ENCODE peak calls at places on chromosomes 2 and 18, in four cellular contexts. U is suprapubic skin; G is CD8-positive, alpha-beta memory T cell; W is IMR-90. E is an unnamed sample.

GRCh38 chr2:3349211-3349693 is 28.4 kb downstream of the EIPR1 start:
- DNase-seq in U (no peak), G (no peak), W (peak), E (no peak)

GRCh38 chr2:23624378-23624777 is 239.4 kb downstream of the KLHL29 start:
- DNase-seq in U (no peak), G (no peak), W (no peak), E (no peak)

GRCh38 chr18:74281011-74281638 is 10.6 kb downstream of the CYB5A start:
- DNase-seq in U (no peak), G (no peak), W (no peak), E (no peak)

GRCh38 chr18:3151379-3152264 is 68.1 kb downstream of the MYOM1 start:
- DNase-seq in U (no peak), G (peak), W (peak), E (no peak)

GRCh38 chr2:206275274-206276160 is 1.1 kb downstream of the ZDBF2 start:
- DNase-seq in U (no peak), G (peak), W (peak), E (no peak)

GRCh38 chr18:13236411-13236810 is 17.9 kb downstream of the LDLRAD4 start:
- DNase-seq in U (peak), G (no peak), W (no peak), E (no peak)

GRCh38 chr2:206408323-206409320 is 34.7 kb upstream of the ADAM23 start:
- DNase-seq in U (no peak), G (no peak), W (no peak), E (no peak)

GRCh38 chr2:127054996-127055785 is 51.8 kb downstream of the BIN1 start:
- DNase-seq in U (no peak), G (no peak), W (no peak), E (no peak)

GRCh38 chr2:172100080-172101007 is 2.4 kb downstream of the DLX2 start:
- DNase-seq in U (no peak), G (no peak), W (no peak), E (no peak)

GRCh38 chr2:222982010-222982908 is 69.7 kb upstream of the KCNE4 start:
- DNase-seq in U (peak), G (no peak), W (peak), E (no peak)

GRCh38 chr2:232988444-232988843 is 24.6 kb downstream of the NGEF start:
- DNase-seq in U (no peak), G (no peak), W (peak), E (no peak)

GRCh38 chr18:7479756-7480155 is 87.4 kb upstream of the PTPRM start:
- DNase-seq in U (no peak), G (no peak), W (no peak), E (no peak)

GRCh38 chr2:120856421-120856862 is 120.8 kb downstream of the GLI2 start:
- DNase-seq in U (peak), G (no peak), W (peak), E (no peak)

GRCh38 chr2:216059233-216059834 is 22.3 kb downstream of the PECR start:
- DNase-seq in U (no peak), G (no peak), W (no peak), E (no peak)

GRCh38 chr2:16638941-16639340 is 26.7 kb downstream of the CYRIA start:
- DNase-seq in U (no peak), G (no peak), W (no peak), E (no peak)

GRCh38 chr2:11305958-11306357 is 38.5 kb downstream of the ROCK2 start:
- DNase-seq in U (no peak), G (no peak), W (peak), E (no peak)

GRCh38 chr2:240935101-240935876 is 29.2 kb downstream of the CROCC2 start:
- DNase-seq in U (peak), G (no peak), W (no peak), E (peak)

GRCh38 chr18:78701753-78702409 is 277.7 kb upstream of the SALL3 start:
- DNase-seq in U (no peak), G (no peak), W (no peak), E (no peak)

GRCh38 chr2:200985806-200986205 is 22.3 kb upstream of the ORC2 start:
- DNase-seq in U (no peak), G (no peak), W (peak), E (no peak)

GRCh38 chr2:8576525-8577157 is 105.2 kb upstream of the ID2 start:
- DNase-seq in U (no peak), G (peak), W (no peak), E (peak)

GRCh38 chr2:127638361-127639110 is 7.4 kb upstream of the GPR17 start:
- DNase-seq in U (no peak), G (no peak), W (no peak), E (no peak)

GRCh38 chr2:145380436-145381017 is 860.6 kb upstream of the ZEB2 start:
- DNase-seq in U (no peak), G (no peak), W (peak), E (no peak)

GRCh38 chr2:237720962-237721361 is 77.6 kb upstream of the RBM44 start:
- DNase-seq in U (no peak), G (no peak), W (peak), E (no peak)

GRCh38 chr2:189217546-189217945 is 38.0 kb upstream of the COL5A2 start:
- DNase-seq in U (no peak), G (no peak), W (peak), E (no peak)

GRCh38 chr2:42096869-42097591 is 49.2 kb downstream of the PKDCC start:
- DNase-seq in U (no peak), G (no peak), W (no peak), E (no peak)
- H3K27ac ChIP-seq in U (no peak), G (no peak), W (no peak), E (no peak)

GRCh38 chr18:63869374-63869773 is 18.1 kb upstream of the SERPINB2 start:
- DNase-seq in U (no peak), G (no peak), W (peak), E (no peak)
- H3K27ac ChIP-seq in U (no peak), G (no peak), W (peak), E (no peak)

GRCh38 chr18:62017618-62018017 is 124.8 kb upstream of the RNF152 start:
- DNase-seq in U (no peak), G (no peak), W (no peak), E (no peak)
- H3K27ac ChIP-seq in U (no peak), G (no peak), W (peak), E (peak)

GRCh38 chr2:63737085-63737701 is 104.5 kb upstream of the UGP2 start:
- DNase-seq in U (no peak), G (no peak), W (no peak), E (no peak)

GRCh38 chr2:63738019-63738418 is 103.7 kb upstream of the UGP2 start:
- DNase-seq in U (no peak), G (no peak), W (peak), E (no peak)

GRCh38 chr2:63735263-63735662 is 106.4 kb upstream of the UGP2 start:
- DNase-seq in U (no peak), G (no peak), W (peak), E (no peak)

GRCh38 chr2:63734510-63734909 is 107.2 kb upstream of the UGP2 start:
- DNase-seq in U (no peak), G (no peak), W (peak), E (no peak)

DNA sequence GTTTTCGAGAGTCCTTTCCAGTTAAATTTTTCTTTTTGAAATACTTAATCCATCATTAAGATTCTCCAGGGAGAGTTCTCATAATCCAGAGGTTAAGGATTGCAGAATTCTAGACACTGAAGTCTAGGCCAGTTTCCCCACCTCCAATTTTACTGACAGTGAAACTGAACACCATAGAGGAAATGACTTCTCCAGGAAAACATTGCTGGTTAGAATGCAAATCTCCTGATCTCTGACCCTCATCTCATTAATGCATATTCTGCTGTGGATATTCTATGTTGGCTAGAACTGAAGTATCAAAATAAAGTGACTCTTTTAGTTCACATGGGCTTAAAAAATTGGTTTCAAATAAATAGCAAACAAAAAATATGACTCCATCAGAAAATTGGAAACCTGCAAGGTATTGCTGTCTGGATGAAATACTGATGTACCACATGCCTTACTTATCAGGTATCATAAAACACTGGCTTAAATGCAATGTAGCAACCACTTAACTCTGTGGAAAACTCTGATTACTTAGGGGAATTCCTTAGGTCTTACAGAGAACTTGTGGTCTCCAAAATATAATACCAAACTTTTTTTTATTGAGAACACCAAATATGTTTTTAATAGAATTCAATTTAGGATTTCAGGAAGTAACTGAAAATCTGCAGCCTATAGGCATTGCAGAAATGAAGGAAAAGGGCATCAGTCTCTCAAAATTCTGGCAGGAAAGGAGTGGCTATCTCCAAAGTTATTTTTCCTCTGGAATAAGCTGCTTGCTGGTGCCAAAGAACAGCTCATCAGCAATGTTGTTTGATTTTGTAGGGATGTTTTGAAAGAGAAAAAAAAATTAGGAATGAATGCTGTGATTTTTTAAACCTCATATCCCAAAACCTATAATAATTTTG is 105.5 kb upstream of the UGP2 start:
- DNase-seq in U (no peak), G (no peak), W (peak), E (no peak)
- H3K27ac ChIP-seq in U (no peak), G (no peak), W (no peak), E (no peak)

DNA sequence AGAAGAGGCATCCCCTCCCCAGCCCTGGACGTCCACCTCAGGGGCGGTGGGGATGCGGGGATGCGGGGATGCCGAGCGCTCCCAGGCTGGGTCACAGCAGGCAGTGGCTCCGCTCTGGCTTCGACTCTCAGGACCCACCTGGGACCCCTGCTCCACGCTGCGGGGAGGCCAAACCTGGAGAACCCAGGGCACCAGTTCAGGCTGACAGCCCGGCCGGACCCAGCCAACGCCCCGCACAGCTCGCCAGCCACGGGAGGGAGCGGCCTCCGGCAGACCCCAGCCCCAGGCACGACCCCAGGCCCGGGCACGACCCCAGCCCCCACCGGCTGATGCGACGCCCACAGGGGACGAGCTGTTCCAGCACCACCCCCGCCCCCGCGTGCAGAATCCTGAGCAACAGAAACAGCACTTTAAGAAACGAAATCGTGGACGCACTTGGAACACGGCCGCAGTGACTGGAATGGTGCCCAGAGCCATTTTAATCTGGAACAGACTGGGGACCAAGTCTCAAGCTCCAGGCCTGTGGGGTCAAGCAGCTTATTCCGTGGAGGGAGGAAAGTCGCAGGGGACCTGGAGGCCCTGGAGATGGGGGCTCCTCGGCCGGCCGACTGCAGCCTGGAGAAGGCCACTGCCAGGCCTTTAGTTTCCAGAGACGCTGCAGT is 74.3 kb downstream of the MBP start:
- DNase-seq in U (no peak), G (no peak), W (no peak), E (no peak)
- H3K27ac ChIP-seq in U (peak), G (no peak), W (no peak), E (peak)

E was measured in vagina.